ENCODE peak calls at places on chromosomes 13 and 19, in four cellular contexts. C, T, R and U are unnamed samples.

GRCh38 chr19:18274776-18275356 is 614 bp upstream of the IQCN start:
- DNase-seq in R (no peak), T (peak; percentile 82), C (peak; percentile 55), U (no peak)

GRCh38 chr19:44635581-44636438 is 7.9 kb upstream of the PVR start:
- DNase-seq in T (no peak), R (no peak), C (no peak), U (no peak)

GRCh38 chr19:19686580-19686979 is 17.9 kb downstream of the ZNF101 start:
- DNase-seq in T (no peak), R (no peak), C (no peak), U (no peak)

GRCh38 chr13:27712421-27712820 is 79.9 kb upstream of the GSX1 start:
- DNase-seq in C (no peak), R (no peak), T (peak; percentile 36), U (peak; percentile 26)

GRCh38 chr19:34217952-34218817 is 36.2 kb upstream of the GARRE1 start:
- DNase-seq in R (peak; percentile 67), C (peak; percentile 27), T (no peak), U (peak; percentile 46)

GRCh38 chr13:23986619-23987018 is 89.3 kb upstream of the C1QTNF9B start:
- DNase-seq in T (no peak), C (no peak), R (no peak), U (no peak)

GRCh38 chr19:51794865-51795490 is at the start of gene FPR3:
- DNase-seq in T (no peak), R (no peak), C (no peak), U (no peak)

GRCh38 chr13:77521194-77521593 is 14.3 kb upstream of the SCEL start:
- DNase-seq in T (no peak), R (no peak), C (no peak), U (no peak)

GRCh38 chr13:73497430-73497829 is 438.6 kb downstream of the KLF5 start:
- DNase-seq in C (no peak), R (no peak), T (no peak), U (no peak)

GRCh38 chr19:43780706-43781525 is at the start of gene KCNN4:
- DNase-seq in C (peak; percentile 78), R (no peak), T (no peak), U (no peak)

GRCh38 chr13:50798923-50799322 is 44.6 kb downstream of the DLEU7 start:
- DNase-seq in R (no peak), C (no peak), T (no peak), U (no peak)

GRCh38 chr19:57812201-57812600 is 2.5 kb downstream of the ZNF552 start:
- DNase-seq in T (no peak), C (no peak), R (peak; percentile 54), U (no peak)

GRCh38 chr19:45641274-45642105 is 2.3 kb upstream of the EML2 start:
- DNase-seq in C (peak; percentile 83), R (peak; percentile 95), T (peak; percentile 90), U (no peak)

GRCh38 chr13:99382428-99383133 is 75.4 kb upstream of the GPR183 start:
- DNase-seq in C (no peak), R (no peak), T (no peak), U (no peak)

GRCh38 chr19:16042533-16043085 is 33.7 kb upstream of the TPM4 start:
- DNase-seq in R (no peak), C (no peak), T (no peak), U (peak; percentile 6)

GRCh38 chr19:8255426-8256125 is 46.4 kb downstream of the CERS4 start:
- DNase-seq in C (no peak), R (no peak), T (no peak), U (no peak)

GRCh38 chr19:17052439-17052838 is 22.8 kb downstream of the HAUS8 start:
- DNase-seq in C (peak; percentile 39), R (no peak), T (no peak), U (peak; percentile 62)

GRCh38 chr13:111962431-111962891 is 104.5 kb upstream of the SOX1 start:
- DNase-seq in R (no peak), T (no peak), C (no peak), U (no peak)

GRCh38 chr19:48799358-48800300 is 11.2 kb downstream of the BCAT2 start:
- DNase-seq in C (no peak), T (no peak), R (no peak), U (no peak)

GRCh38 chr19:6828698-6829633 is 56.5 kb downstream of the VAV1 start:
- DNase-seq in T (no peak), R (peak; percentile 8), C (peak; percentile 87), U (no peak)

GRCh38 chr19:9140159-9140874 is at the start of gene ZNF317:
- DNase-seq in T (peak; percentile 91), C (peak; percentile 81), R (peak; percentile 66), U (peak; percentile 83)

GRCh38 chr13:112574476-112575294 is 13.3 kb downstream of the TUBGCP3 start:
- DNase-seq in C (no peak), R (no peak), T (no peak), U (no peak)

GRCh38 chr19:29547981-29548380 is 22.2 kb downstream of the VSTM2B start:
- DNase-seq in R (no peak), C (no peak), T (no peak), U (peak; percentile 52)

GRCh38 chr13:32228330-32229041 is 86.7 kb downstream of the ZAR1L start:
- DNase-seq in C (no peak), T (no peak), R (no peak), U (no peak)

GRCh38 chr13:57935965-57936364 is 304.4 kb downstream of the PCDH17 start:
- DNase-seq in T (no peak), R (no peak), C (no peak), U (no peak)

GRCh38 chr19:48964205-48965032 is 690 bp upstream of the FTL start:
- DNase-seq in R (no peak), C (no peak), T (peak; percentile 34), U (no peak)

GRCh38 chr13:27339299-27339698 is 68.7 kb downstream of the RASL11A start:
- DNase-seq in C (peak; percentile 46), R (no peak), T (peak; percentile 60), U (peak; percentile 61)

GRCh38 chr19:9792191-9793050 is 23.9 kb upstream of the ZNF846 start:
- DNase-seq in C (peak; percentile 90), T (peak; percentile 71), R (peak; percentile 51), U (peak; percentile 92)

GRCh38 chr13:47215741-47216140 is 318.9 kb upstream of the HTR2A start:
- DNase-seq in T (no peak), R (no peak), C (no peak), U (no peak)

GRCh38 chr13:67048084-67048792 is 181.9 kb downstream of the PCDH9 start:
- DNase-seq in C (no peak), T (no peak), R (no peak), U (no peak)

GRCh38 chr19:16325161-16325527 is 518 bp downstream of the KLF2 start:
- DNase-seq in C (peak; percentile 77), R (no peak), T (no peak), U (peak; percentile 65)

GRCh38 chr19:2478324-2478755 is 2.4 kb downstream of the GADD45B start:
- DNase-seq in T (no peak), R (no peak), C (no peak), U (peak; percentile 63)

GRCh38 chr13:98176777-98177608 is at the start of gene RNF113B:
- DNase-seq in R (no peak), T (no peak), C (no peak), U (no peak)
- TF ChIP-seq SMC3 in R (no peak), T (no peak), C (no peak), U (no peak)

DNA sequence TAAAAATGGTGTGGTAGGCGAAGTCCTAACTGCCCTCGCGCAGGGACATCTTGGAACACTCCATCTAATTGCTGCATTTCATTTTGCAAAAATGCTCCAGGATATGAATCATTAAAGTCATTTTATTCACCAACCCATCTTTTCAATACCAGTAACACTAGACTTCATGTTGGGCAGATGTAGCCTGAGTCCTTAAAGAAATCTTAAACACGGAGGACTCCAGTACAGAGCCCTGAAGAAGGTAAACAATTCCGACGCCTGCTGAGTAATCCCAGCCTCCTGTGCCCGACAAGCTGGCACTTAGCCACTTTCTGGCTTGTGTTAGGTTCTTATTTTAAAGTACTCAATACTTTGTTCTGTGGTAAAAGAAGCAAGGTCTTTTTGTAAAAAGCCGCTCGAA is 58.0 kb upstream of the IRS2 start:
- DNase-seq in C (no peak), R (no peak), T (no peak), U (no peak)
- TF ChIP-seq NFIC in C (no peak), R (no peak), T (no peak), U (peak; percentile 2)

DNA sequence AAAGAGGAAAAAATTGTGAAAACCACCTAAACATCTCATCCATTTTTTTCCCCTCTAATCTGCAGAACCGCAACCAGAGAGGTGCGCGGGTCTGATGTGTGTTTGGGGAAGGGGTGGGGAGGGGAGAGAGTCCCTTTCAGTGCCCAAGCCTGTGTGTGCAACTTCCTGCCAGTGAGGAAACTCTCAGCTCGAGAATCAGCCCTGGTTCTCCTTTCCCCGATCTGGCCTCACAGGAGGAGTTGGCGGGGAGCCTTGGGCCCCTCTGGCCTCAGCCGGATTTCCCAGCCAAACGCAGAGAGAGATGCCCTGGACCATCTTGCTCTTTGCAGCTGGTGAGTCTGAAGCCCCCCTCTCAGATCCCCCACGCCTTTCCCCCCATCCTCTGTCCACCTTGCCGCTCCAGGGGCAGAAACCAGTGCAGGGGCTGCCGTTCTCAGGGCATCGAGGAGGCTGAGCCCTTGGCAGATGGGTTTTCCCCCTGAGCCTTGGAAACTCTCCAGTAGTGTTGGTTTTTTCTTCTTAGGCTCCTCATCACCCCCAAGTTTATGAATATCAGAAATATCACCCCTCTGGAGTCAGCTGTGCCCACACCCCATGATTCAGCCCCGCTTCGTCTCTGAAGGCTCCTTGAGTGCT is at the start of gene C19orf38:
- DNase-seq in T (no peak), C (peak; percentile 6), R (no peak), U (no peak)
- TF ChIP-seq SMC3 in T (no peak), C (no peak), R (no peak), U (no peak)

GRCh38 chr19:14786421-14786851 is 8.1 kb upstream of the ADGRE2 start:
- DNase-seq in T (no peak), C (peak; percentile 74), R (no peak), U (peak; percentile 65)
- TF ChIP-seq NFIC in T (no peak), C (no peak), R (no peak), U (no peak)

DNA sequence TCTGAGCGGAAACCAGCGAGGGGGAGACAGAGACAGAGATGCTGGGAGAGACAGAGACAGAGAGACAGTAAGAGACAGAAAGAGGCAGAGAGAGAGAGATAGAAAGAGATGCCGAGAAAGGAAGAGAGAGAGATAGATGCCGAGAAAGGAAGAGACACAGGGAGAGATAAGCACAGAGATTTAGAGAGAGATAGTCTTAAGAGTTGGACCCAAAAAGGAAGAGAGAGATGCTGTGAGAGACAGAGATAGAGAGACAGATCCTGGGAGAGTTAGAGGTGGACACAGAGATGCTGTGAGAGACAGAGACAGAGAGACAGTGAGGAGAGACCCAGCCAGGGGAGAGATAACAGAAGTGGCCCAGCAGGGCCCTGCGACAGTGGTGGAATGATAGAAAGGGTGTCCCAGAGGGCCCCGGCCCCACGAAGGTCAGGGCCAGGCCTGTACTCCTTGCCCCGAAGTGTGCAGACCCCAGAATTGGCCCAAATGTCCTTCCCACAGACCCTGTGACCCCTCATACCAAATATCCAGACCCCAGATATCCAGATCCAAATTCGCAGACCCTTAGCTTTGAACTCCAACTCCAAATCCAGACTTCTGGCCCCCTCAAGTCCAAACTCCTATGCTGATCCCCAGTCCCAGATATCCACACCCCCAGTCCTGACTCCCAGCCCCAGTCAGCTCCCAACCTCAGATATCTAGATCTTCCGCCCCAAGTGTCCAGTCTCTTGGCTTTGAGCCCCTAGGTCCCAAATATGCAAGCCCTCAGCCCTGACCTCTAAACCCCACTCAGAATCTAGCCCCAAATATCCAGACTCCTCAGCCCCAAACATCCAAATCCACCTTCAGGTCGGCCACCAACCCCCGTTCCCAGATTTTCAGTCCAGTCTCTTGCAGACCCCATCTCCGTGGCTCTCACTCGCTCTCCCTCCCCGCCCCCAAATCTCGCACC is 1.1 kb downstream of the ERFL start:
- DNase-seq in R (no peak), C (no peak), T (no peak), U (no peak)
- TF ChIP-seq SMC3 in R (no peak), C (no peak), T (no peak), U (no peak)

GRCh38 chr13:33744589-33745369 is 73.2 kb upstream of the RFC3 start:
- DNase-seq in T (no peak), R (no peak), C (no peak), U (no peak)
- TF ChIP-seq NFIC in T (no peak), R (no peak), C (no peak), U (no peak)